ENCODE peak calls at places on chromosomes 6 and 20, in five cellular contexts. L is H1, C is HepG2, D is SK-N-SH, M is HCT116. N is an unnamed sample.

GRCh38 chr20:62363920-62364851 is 2.9 kb downstream of the LAMA5 start:
- DNase-seq in L (no peak), C (no peak), D (no peak), M (no peak), N (no peak)

GRCh38 chr6:78851156-78851555 is 16.2 kb upstream of the IRAK1BP1 start:
- DNase-seq in L (no peak), C (no peak), D (no peak), M (no peak), N (no peak)

GRCh38 chr6:38776515-38776914 is 61.4 kb downstream of the DNAH8 start:
- DNase-seq in L (no peak), C (no peak), D (peak), M (no peak), N (no peak)

GRCh38 chr6:33929575-33930288 is 125.9 kb upstream of the MLN start:
- DNase-seq in L (no peak), C (no peak), D (no peak), M (no peak), N (no peak)

GRCh38 chr20:62156592-62157386 is 13.2 kb downstream of the SS18L1 start:
- DNase-seq in L (no peak), C (peak), D (peak), M (peak), N (peak)

GRCh38 chr6:160634706-160635105 is 29.4 kb downstream of the LPA start:
- DNase-seq in L (no peak), C (no peak), D (no peak), M (no peak), N (no peak)

GRCh38 chr6:19180348-19181073 is 656.7 kb upstream of the ID4 start:
- DNase-seq in L (no peak), C (no peak), D (no peak), M (no peak), N (no peak)

GRCh38 chr6:14804444-14805210 is 441.2 kb upstream of the JARID2 start:
- DNase-seq in L (no peak), C (peak), D (peak), M (no peak), N (no peak)

GRCh38 chr20:51227744-51228143 is 204.8 kb upstream of the KCNG1 start:
- DNase-seq in L (no peak), C (no peak), D (no peak), M (no peak), N (no peak)

GRCh38 chr6:26232950-26233607 is 131.9 kb upstream of the BTN3A2 start:
- DNase-seq in L (no peak), C (no peak), D (no peak), M (no peak), N (no peak)

GRCh38 chr6:148287979-148288378 is 54.7 kb upstream of the SASH1 start:
- DNase-seq in L (no peak), C (no peak), D (no peak), M (no peak), N (no peak)

GRCh38 chr6:55943329-55943728 is 67.9 kb upstream of the BMP5 start:
- DNase-seq in L (no peak), C (no peak), D (no peak), M (no peak), N (no peak)

GRCh38 chr6:151647871-151648639 is 154.2 kb downstream of the CCDC170 start:
- DNase-seq in L (peak), C (peak), D (no peak), M (peak), N (peak)

GRCh38 chr6:145044606-145045275 is 690.6 kb downstream of the EPM2A start:
- DNase-seq in L (no peak), C (no peak), D (no peak), M (no peak), N (no peak)

GRCh38 chr6:44388135-44388487 is 605 bp downstream of the CDC5L start:
- DNase-seq in L (no peak), C (no peak), D (peak), M (no peak), N (peak)

GRCh38 chr6:142474446-142475289 is 172.9 kb downstream of the ADGRG6 start:
- DNase-seq in L (peak), C (peak), D (peak), M (peak), N (peak)

GRCh38 chr6:34039943-34040342 is 105.9 kb downstream of the GRM4 start:
- DNase-seq in L (no peak), C (no peak), D (no peak), M (no peak), N (no peak)

GRCh38 chr6:166005401-166005845 is 162.2 kb downstream of the TBXT start:
- DNase-seq in L (no peak), C (no peak), D (no peak), M (no peak), N (no peak)

GRCh38 chr20:9375221-9375681 is 139.1 kb upstream of the LAMP5 start:
- DNase-seq in L (no peak), C (no peak), D (no peak), M (no peak), N (no peak)

GRCh38 chr6:7446644-7447325 is 57.2 kb downstream of the RIOK1 start:
- DNase-seq in L (no peak), C (peak), D (no peak), M (no peak), N (peak)

GRCh38 chr20:21162631-21163030 is 36.7 kb downstream of the KIZ start:
- DNase-seq in L (no peak), C (no peak), D (no peak), M (no peak), N (no peak)

GRCh38 chr6:158863646-158864045 is 44.5 kb upstream of the EZR start:
- DNase-seq in L (no peak), C (no peak), D (no peak), M (no peak), N (no peak)

GRCh38 chr6:148383658-148384417 is 41.2 kb downstream of the SASH1 start:
- DNase-seq in L (no peak), C (no peak), D (no peak), M (no peak), N (no peak)

GRCh38 chr20:11376998-11377397 is 540.7 kb upstream of the BTBD3 start:
- DNase-seq in L (no peak), C (no peak), D (no peak), M (no peak), N (no peak)

GRCh38 chr20:8094415-8094818 is 37.6 kb upstream of the PLCB1 start:
- DNase-seq in L (no peak), C (no peak), D (no peak), M (no peak), N (no peak)

GRCh38 chr6:125268765-125269164 is 33.0 kb downstream of the HDDC2 start:
- DNase-seq in L (no peak), C (no peak), D (no peak), M (no peak), N (no peak)

GRCh38 chr20:2745060-2745910 is 52.7 kb downstream of the EBF4 start:
- DNase-seq in L (no peak), C (no peak), D (no peak), M (no peak), N (peak)
- TF ChIP-seq JUND in L (no peak), C (no peak), D (no peak), M (no peak), N (no peak)

DNA sequence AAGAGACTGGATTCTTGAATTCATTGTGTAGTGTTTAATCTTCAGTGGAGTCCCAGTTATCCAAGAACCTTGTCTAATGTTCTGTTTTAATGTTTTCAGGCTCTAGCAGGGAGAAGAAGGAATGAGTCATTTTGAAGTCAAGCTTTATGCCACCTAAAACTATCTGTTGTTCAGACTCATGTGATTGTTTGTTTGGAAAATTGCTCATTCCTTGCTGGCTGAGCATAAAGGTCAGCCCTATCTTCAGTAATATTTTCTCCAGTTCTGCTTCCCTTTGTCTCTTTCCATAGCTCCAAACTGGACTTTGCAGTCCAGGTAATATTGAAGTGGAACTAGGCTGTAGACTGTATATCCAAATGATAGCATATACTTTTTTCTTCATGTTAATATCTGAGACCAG is 34.3 kb downstream of the CLVS2 start:
- DNase-seq in L (no peak), C (no peak), D (no peak), M (no peak), N (no peak)
- TF ChIP-seq JUND in L (no peak), C (no peak), D (no peak), M (no peak), N (no peak)

DNA sequence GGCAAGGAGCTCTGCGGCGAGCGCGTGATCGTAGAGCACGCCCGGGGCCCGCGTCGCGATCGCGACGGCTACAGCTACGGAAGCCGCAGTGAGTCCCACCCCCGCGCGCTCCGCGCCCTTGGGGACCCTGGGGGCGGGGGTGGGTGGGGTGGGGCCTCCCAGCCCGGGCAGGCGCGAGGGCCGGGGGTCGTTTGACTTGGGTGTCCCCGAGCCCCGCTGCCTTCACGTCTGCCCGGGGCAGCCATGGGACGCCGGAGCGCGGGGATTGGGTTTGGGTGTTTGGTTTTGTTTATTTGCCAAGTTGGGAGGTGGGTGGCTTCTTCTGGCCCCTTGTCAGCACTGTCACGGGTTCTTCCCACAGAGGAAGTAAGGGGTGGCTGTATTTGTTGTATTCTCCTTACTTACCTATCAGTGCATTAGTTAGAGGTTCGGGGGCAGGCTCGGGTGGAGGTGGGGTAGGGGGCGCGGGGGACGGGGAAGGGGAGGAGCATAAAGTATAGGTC is 777 bp downstream of the SRSF6 start:
- DNase-seq in L (no peak), C (no peak), D (no peak), M (no peak), N (no peak)
- TF ChIP-seq JUND in L (no peak), C (no peak), D (no peak), M (no peak), N (no peak)

DNA sequence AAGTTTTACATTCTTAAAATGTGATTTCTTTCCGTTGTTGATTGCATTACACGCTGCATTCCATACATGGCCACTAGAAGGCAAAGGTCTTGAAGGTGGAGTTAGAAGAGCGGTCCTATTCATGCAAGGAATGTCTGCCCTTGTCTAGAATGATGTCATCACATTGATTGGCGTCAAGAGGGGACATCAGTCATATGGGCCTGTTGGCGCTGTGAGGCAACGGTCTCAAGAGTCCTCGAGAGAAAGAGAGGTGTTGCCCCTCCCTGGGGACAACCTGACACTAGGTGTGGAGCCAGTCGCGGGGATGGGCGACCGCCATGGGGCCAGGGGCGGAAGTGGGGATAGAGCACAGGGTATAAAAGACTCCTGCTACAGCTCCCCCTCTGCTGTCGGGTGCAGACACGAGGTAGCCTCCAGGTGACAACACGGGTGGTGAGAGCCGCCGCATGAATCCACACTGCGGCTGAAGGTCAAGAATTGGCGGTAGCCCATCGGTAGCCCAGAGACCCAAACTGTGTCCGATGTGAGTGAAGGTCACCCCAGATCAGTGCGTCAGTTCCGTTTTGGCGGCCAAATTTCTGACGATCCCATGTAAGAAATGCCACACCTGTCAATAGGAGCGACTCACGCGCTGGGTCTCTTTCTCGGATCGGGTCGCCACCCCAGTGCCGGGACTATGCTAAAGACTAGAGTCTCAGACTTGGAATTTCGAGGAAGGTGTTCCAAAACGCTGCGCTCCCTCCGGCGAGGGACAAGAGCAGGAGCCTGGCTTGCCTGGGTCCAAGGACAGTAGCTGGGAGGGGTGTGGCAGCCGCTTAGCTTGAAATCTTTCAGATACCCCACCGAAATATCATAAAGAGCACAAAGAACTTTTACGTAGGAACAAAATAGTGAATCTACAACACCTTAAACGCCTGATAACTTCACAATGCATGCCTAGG is 93.2 kb upstream of the ZNF184 start:
- DNase-seq in L (no peak), C (peak), D (no peak), M (no peak), N (no peak)
- TF ChIP-seq JUND in L (peak), C (no peak), D (no peak), M (no peak), N (no peak)

GRCh38 chr20:45985573-45985972 is 13.6 kb upstream of the ZNF335 start:
- DNase-seq in L (no peak), C (peak), D (no peak), M (no peak), N (peak)
- TF ChIP-seq JUND in L (no peak), C (no peak), D (no peak), M (no peak), N (no peak)

DNA sequence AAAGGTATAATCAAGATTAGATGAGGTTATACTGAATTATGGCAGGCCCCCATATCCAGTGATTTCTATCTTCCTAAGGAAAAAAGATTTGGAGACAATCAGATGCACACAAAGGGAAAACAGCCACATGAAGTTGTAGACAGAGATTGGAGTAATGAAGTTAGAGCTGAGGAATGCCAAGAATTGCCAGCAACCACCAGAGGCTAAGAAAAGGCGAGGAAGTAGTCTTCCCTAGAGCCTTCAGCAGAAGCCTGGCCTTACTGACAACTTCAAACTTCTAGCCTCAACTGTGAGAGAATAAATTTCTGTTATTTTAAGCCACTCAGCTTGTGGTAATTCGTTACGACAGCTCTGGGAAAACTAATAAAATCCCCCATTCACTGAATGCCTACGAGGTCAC is 473.9 kb downstream of the COL12A1 start:
- DNase-seq in L (no peak), C (no peak), D (no peak), M (no peak), N (peak)
- TF ChIP-seq JUND in L (no peak), C (no peak), D (no peak), M (no peak), N (no peak)

DNA sequence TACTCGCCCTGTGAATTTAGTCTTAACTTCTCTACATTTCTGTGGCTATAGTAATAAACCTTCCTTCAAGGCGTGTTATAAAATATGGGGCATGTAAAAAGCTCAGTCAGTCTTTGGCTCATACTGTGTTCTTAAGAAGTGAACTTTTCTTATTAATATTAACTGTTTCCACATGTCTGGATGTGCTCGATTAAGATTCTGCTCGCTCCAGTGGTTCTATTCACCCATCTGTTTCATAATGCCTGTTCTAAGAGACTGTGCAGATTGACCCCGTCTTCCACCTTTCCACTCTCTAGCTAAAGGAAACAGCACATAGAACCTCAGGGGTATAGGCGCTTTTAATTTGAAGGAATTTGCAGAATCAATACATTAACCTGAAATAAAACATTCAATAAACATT is 99.9 kb downstream of the L3MBTL3 start:
- DNase-seq in L (no peak), C (no peak), D (no peak), M (no peak), N (no peak)
- TF ChIP-seq JUND in L (no peak), C (no peak), D (no peak), M (no peak), N (no peak)

GRCh38 chr6:6224933-6225486 is 95.5 kb downstream of the F13A1 start:
- DNase-seq in L (no peak), C (peak), D (peak), M (no peak), N (peak)
- TF ChIP-seq JUND in L (no peak), C (no peak), D (no peak), M (no peak), N (no peak)

GRCh38 chr6:107305391-107305790 is 154.0 kb downstream of the PDSS2 start:
- DNase-seq in L (no peak), C (no peak), D (no peak), M (no peak), N (no peak)
- TF ChIP-seq JUND in L (no peak), C (no peak), D (no peak), M (no peak), N (no peak)